ENCODE peak calls at places on chromosome 20, in six cellular contexts. U, O, X, I, A and R are unnamed samples.

GRCh38 chr20:37243937-37244571 is 17.6 kb downstream of the GHRH start:
- DNase-seq in U (peak), I (no peak), O (no peak), X (no peak), A (no peak), R (no peak)

GRCh38 chr20:49699200-49699992 is 14.3 kb downstream of the B4GALT5 start:
- DNase-seq in X (no peak), I (no peak), O (peak), U (no peak), A (no peak), R (no peak)

GRCh38 chr20:8094845-8095244 is 37.2 kb upstream of the PLCB1 start:
- DNase-seq in O (peak), I (no peak), U (no peak), A (no peak), X (no peak), R (no peak)

GRCh38 chr20:51985753-51986152 is 183.4 kb upstream of the SALL4 start:
- DNase-seq in I (no peak), X (no peak), U (no peak), O (no peak), A (no peak), R (no peak)

GRCh38 chr20:37516697-37517370 is 4.2 kb upstream of the NNAT start:
- DNase-seq in O (peak), U (no peak), X (no peak), A (no peak), I (no peak), R (no peak)

GRCh38 chr20:15643713-15644112 is 929.5 kb downstream of the KIF16B start:
- DNase-seq in A (peak), X (no peak), I (no peak), O (peak), U (no peak), R (no peak)

GRCh38 chr20:63520594-63520938 is at the start of gene PPDPF:
- DNase-seq in O (peak), X (peak), A (peak), U (peak), I (no peak), R (peak)

GRCh38 chr20:62642666-62643520 is 590 bp downstream of the SLCO4A1 start:
- DNase-seq in U (no peak), A (peak), X (no peak), O (peak), I (no peak), R (peak)

GRCh38 chr20:57213291-57213690 is 53.1 kb downstream of the BMP7 start:
- DNase-seq in I (no peak), O (no peak), X (no peak), A (no peak), U (no peak), R (no peak)

GRCh38 chr20:44104807-44105517 is 82.0 kb downstream of the JPH2 start:
- DNase-seq in U (no peak), O (peak), I (no peak), X (no peak), A (no peak), R (no peak)

GRCh38 chr20:44728835-44729342 is 13.7 kb downstream of the CCN5 start:
- DNase-seq in O (peak), A (no peak), X (peak), U (peak), I (peak), R (no peak)

GRCh38 chr20:25470045-25470444 is 62.6 kb downstream of the GINS1 start:
- DNase-seq in I (peak), X (no peak), A (peak), U (no peak), O (peak), R (peak)

GRCh38 chr20:50366270-50367103 is 143.7 kb upstream of the PTPN1 start:
- DNase-seq in X (no peak), I (no peak), A (no peak), U (no peak), O (peak), R (peak)

GRCh38 chr20:36754656-36755222 is 8.8 kb upstream of the NDRG3 start:
- DNase-seq in U (no peak), I (peak), X (no peak), A (peak), O (peak), R (peak)

GRCh38 chr20:37394543-37395410 is 48.8 kb downstream of the SRC start:
- DNase-seq in U (no peak), O (no peak), A (no peak), I (no peak), X (no peak), R (no peak)

GRCh38 chr20:2102585-2103453 is 1.2 kb downstream of the STK35 start:
- DNase-seq in X (peak), O (peak), I (peak), U (peak), A (peak), R (peak)

GRCh38 chr20:44399446-44399845 is 43.9 kb downstream of the HNF4A start:
- DNase-seq in I (no peak), O (no peak), U (no peak), A (no peak), X (no peak), R (no peak)

GRCh38 chr20:49446808-49447207 is 35.7 kb downstream of the KCNB1 start:
- DNase-seq in X (peak), I (no peak), O (no peak), U (peak), A (no peak), R (no peak)

GRCh38 chr20:45611054-45611453 is 18.5 kb upstream of the WFDC10A start:
- DNase-seq in I (peak), X (no peak), U (no peak), O (peak), A (no peak), R (no peak)

GRCh38 chr20:25136643-25137559 is 55.0 kb upstream of the VSX1 start:
- DNase-seq in O (peak), A (no peak), U (peak), I (peak), X (no peak), R (no peak)

GRCh38 chr20:3229798-3230197 is 9.2 kb downstream of the SLC4A11 start:
- DNase-seq in A (no peak), I (no peak), O (no peak), U (no peak), X (no peak), R (no peak)

GRCh38 chr20:30612344-30612743 is 645.1 kb upstream of the DEFB115 start:
- DNase-seq in I (no peak), X (no peak), A (no peak), O (no peak), U (no peak), R (no peak)

GRCh38 chr20:37670426-37670825 is 23.4 kb upstream of the CTNNBL1 start:
- DNase-seq in A (no peak), O (no peak), X (no peak), U (no peak), I (no peak), R (no peak)

GRCh38 chr20:53575481-53576194 is 18.0 kb downstream of the ZNF217 start:
- DNase-seq in O (no peak), U (no peak), A (no peak), X (no peak), I (no peak), R (no peak)

GRCh38 chr20:38499366-38499765 is 26.7 kb downstream of the RALGAPB start:
- DNase-seq in U (no peak), X (no peak), A (no peak), I (no peak), O (no peak), R (no peak)

GRCh38 chr20:51888186-51888790 is 86.0 kb upstream of the SALL4 start:
- DNase-seq in I (no peak), U (no peak), A (no peak), X (no peak), O (no peak), R (no peak)

GRCh38 chr20:53815509-53815908 is 221.9 kb upstream of the ZNF217 start:
- DNase-seq in A (no peak), X (no peak), O (no peak), I (no peak), U (no peak), R (no peak)

GRCh38 chr20:39429716-39430115 is 467.6 kb downstream of the DHX35 start:
- DNase-seq in I (no peak), X (no peak), O (no peak), A (peak), U (no peak), R (no peak)

GRCh38 chr20:37711001-37711400 is 17.2 kb downstream of the CTNNBL1 start:
- DNase-seq in O (no peak), I (no peak), A (no peak), X (no peak), U (no peak), R (no peak)

GRCh38 chr20:17685168-17685567 is 3.1 kb upstream of the RRBP1 start:
- DNase-seq in U (no peak), A (no peak), I (no peak), O (no peak), X (no peak), R (no peak)

GRCh38 chr20:59745716-59746115 is 141.4 kb downstream of the PHACTR3 start:
- DNase-seq in U (no peak), X (no peak), I (no peak), O (no peak), A (no peak), R (no peak)
- H3K27ac ChIP-seq in U (no peak), X (no peak), I (no peak), O (no peak), A (no peak), R (no peak)

DNA sequence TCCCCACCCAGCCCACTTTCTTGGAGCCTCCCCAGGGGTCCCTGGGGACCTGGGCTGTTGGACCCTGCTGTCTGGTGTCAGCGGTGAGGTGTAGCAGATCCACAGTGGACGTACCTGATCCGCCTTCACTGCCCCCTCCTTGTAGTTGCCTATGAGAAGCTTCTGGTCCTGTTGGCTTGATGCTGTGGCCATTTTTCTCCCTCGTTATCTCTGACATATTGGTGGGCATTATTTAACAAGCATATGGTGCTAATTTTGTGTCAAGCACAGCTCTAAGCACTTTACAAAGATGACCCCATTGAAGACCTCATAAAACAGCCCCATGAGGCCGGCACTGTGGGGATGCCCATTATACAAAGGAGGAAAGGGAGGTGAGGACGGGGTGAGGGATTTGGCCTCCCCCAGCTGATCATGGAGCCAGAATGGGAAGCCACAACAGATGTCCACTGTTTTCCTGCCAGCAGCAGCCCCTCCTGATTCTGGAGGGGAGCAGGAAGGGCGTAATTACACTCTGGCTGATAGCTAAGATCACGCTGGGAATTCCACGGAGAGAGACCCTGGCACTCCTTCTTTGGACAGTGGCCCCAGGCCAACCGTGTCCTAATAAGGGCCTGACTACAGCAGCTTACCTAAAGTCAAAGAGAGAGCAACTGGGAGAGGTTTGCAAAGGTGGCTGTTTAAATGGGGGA is 628.3 kb downstream of the CDH26 start:
- DNase-seq in O (no peak), X (no peak), A (no peak), U (peak), I (no peak), R (no peak)
- H3K27ac ChIP-seq in O (no peak), X (no peak), A (no peak), U (no peak), I (no peak), R (no peak)

DNA sequence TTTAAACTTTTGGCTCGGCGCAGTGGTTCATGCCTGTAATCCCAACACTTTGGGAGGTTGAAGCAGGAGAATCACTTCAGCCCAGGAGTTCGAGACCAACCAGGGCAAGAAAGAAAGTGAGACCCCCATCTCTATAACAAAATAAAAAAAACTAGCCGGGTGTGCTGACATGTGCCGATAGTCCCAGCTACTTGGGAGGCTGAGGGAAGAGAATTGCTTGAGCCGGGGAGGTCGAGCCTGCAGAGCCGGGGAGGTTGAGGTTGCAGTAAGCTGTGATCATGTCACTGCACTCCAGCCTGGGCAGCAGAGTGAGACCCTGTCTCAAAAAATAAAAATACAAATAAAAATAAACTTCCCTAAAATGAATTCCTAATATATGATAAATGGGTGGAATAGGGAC is 50.4 kb downstream of the ZMYND8 start:
- DNase-seq in X (no peak), I (no peak), U (no peak), A (no peak), O (no peak), R (no peak)
- H3K27ac ChIP-seq in X (no peak), I (no peak), U (peak), A (no peak), O (peak), R (no peak)

GRCh38 chr20:10783660-10784336 is 110.0 kb upstream of the JAG1 start:
- DNase-seq in I (no peak), U (no peak), O (no peak), A (no peak), X (no peak), R (no peak)

GRCh38 chr20:10779911-10780310 is 106.1 kb upstream of the JAG1 start:
- DNase-seq in U (no peak), O (no peak), A (no peak), I (no peak), X (no peak), R (no peak)

GRCh38 chr20:10777713-10778112 is 103.9 kb upstream of the JAG1 start:
- DNase-seq in O (no peak), I (no peak), X (no peak), A (no peak), U (no peak), R (no peak)

GRCh38 chr20:10781526-10781925 is 107.7 kb upstream of the JAG1 start:
- DNase-seq in X (no peak), O (no peak), A (no peak), U (no peak), I (no peak), R (no peak)

GRCh38 chr20:10780901-10781300 is 107.1 kb upstream of the JAG1 start:
- DNase-seq in U (no peak), O (no peak), X (no peak), I (no peak), A (no peak), R (no peak)
- H3K27ac ChIP-seq in U (no peak), O (no peak), X (no peak), I (no peak), A (no peak), R (no peak)

GRCh38 chr20:12112665-12113064 is 195.0 kb downstream of the BTBD3 start:
- DNase-seq in A (no peak), U (no peak), I (no peak), O (no peak), X (no peak), R (no peak)

GRCh38 chr20:12113468-12114371 is 196.0 kb downstream of the BTBD3 start:
- DNase-seq in A (no peak), O (no peak), I (no peak), X (no peak), U (no peak), R (peak)

GRCh38 chr20:12112089-12112474 is 194.4 kb downstream of the BTBD3 start:
- DNase-seq in I (no peak), A (no peak), U (no peak), O (no peak), X (no peak), R (no peak)

GRCh38 chr20:12111431-12112088 is 193.9 kb downstream of the BTBD3 start:
- DNase-seq in U (no peak), A (no peak), I (no peak), O (no peak), X (no peak), R (peak)

DNA sequence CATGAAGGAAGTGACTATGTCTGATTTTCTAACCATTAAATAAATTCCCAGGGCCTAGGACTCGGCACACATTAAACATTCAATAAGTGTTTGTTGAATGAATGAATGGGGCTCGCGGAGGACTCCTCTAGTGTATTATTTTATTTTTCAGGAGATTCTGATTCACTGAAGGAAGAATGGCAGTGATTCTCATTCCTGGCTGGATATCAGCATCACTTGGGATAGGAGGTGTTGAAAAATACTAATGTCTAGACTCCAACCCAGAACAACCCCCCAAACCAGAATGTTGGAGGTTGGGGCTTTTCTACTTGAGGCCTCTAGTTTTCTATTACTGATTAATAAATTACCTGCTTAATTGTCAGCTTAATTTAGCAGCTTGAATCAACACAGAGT is 195.4 kb downstream of the BTBD3 start:
- DNase-seq in I (no peak), O (no peak), X (no peak), A (no peak), U (no peak), R (no peak)
- H3K27ac ChIP-seq in I (no peak), O (no peak), X (no peak), A (no peak), U (peak), R (peak)